ENCODE peak calls at places on chromosome 17, in ten cellular contexts. X is type B pancreatic cell; B is H54; S is effector memory CD4-positive, alpha-beta T cell; W is ELR; D is stimulated activated CD8-positive, alpha-beta memory T cell treated with anti-CD3 and anti-CD28 coated beads, Interleukin-4, amount 100 ng/mL, for 1 hour; T is GM18507; N is NCI-H774; V is neural progenitor cell; G is Peyer's patch. O is an unnamed sample.

GRCh38 chr17:32006957-32007462 is at the start of gene LRRC37B:
- DNase-seq in X (peak), B (peak), S (peak), W (peak), D (peak), T (peak), N (peak), V (peak), G (peak), O (peak)

GRCh38 chr17:31919802-31920525 is 16.8 kb upstream of the SUZ12 start:
- DNase-seq in X (no peak), B (peak), S (no peak), W (peak), D (no peak), T (no peak), N (no peak), V (no peak), G (no peak), O (no peak)

GRCh38 chr17:58965221-58965620 is 141.5 kb downstream of the TRIM37 start:
- DNase-seq in X (no peak), B (no peak), S (no peak), W (no peak), D (no peak), T (no peak), N (no peak), V (no peak), G (no peak), O (no peak)

GRCh38 chr17:48023408-48024148 is 14.0 kb downstream of the COPZ2 start:
- DNase-seq in X (peak), B (peak), S (peak), W (peak), D (no peak), T (no peak), N (peak), V (peak), G (peak), O (no peak)

GRCh38 chr17:28645576-28645939 is 600 bp upstream of the BLTP2 start:
- DNase-seq in X (no peak), B (no peak), S (no peak), W (no peak), D (no peak), T (no peak), N (no peak), V (no peak), G (no peak), O (no peak)

GRCh38 chr17:47205419-47205963 is 3.7 kb upstream of the MYL4 start:
- DNase-seq in X (no peak), B (no peak), S (peak), W (peak), D (peak), T (no peak), N (peak), V (no peak), G (peak), O (peak)

GRCh38 chr17:28370035-28370743 is at the start of gene VTN:
- DNase-seq in X (no peak), B (no peak), S (no peak), W (peak), D (no peak), T (no peak), N (no peak), V (peak), G (no peak), O (no peak)

GRCh38 chr17:49362723-49363117 is 670 bp upstream of the ZNF652 start:
- DNase-seq in X (no peak), B (no peak), S (no peak), W (peak), D (no peak), T (no peak), N (no peak), V (no peak), G (no peak), O (no peak)

GRCh38 chr17:61409301-61410099 is 9.9 kb downstream of the TBX2 start:
- DNase-seq in X (peak), B (peak), S (peak), W (peak), D (no peak), T (no peak), N (no peak), V (peak), G (no peak), O (no peak)

GRCh38 chr17:19833914-19834313 is 33.8 kb downstream of the ULK2 start:
- DNase-seq in X (no peak), B (no peak), S (no peak), W (peak), D (no peak), T (no peak), N (no peak), V (no peak), G (no peak), O (no peak)

GRCh38 chr17:34892864-34893263 is 68.4 kb downstream of the CCT6B start:
- DNase-seq in X (no peak), B (peak), S (no peak), W (peak), D (no peak), T (no peak), N (no peak), V (peak), G (no peak), O (no peak)

GRCh38 chr17:17044846-17045561 is 2.7 kb downstream of the MPRIP start:
- DNase-seq in X (no peak), B (peak), S (no peak), W (peak), D (no peak), T (no peak), N (no peak), V (no peak), G (no peak), O (no peak)

GRCh38 chr17:27466748-27467375 is 10.6 kb downstream of the KSR1 start:
- DNase-seq in X (no peak), B (no peak), S (no peak), W (no peak), D (no peak), T (peak), N (no peak), V (no peak), G (peak), O (peak)

GRCh38 chr17:6365187-6365943 is 69.6 kb downstream of the AIPL1 start:
- DNase-seq in X (peak), B (peak), S (no peak), W (peak), D (no peak), T (no peak), N (no peak), V (no peak), G (no peak), O (no peak)